ENCODE peak calls at places on chromosomes 1 and 21, in four cellular contexts. X, N, L and Y are unnamed samples.

GRCh38 chr21:20814090-20814489 is 184.1 kb upstream of the NCAM2 start:
- DNase-seq in N (no peak), L (no peak), X (no peak), Y (no peak)

GRCh38 chr1:226309398-226310122 is 596 bp upstream of the LIN9 start:
- DNase-seq in L (peak), X (peak), N (peak), Y (no peak)

GRCh38 chr1:10873189-10873588 is 76.7 kb upstream of the CASZ1 start:
- DNase-seq in X (no peak), L (peak), N (no peak), Y (no peak)

GRCh38 chr1:230105754-230106625 is 39.0 kb downstream of the GALNT2 start:
- DNase-seq in X (peak), L (no peak), N (no peak), Y (peak)

GRCh38 chr1:224407546-224408293 is 26.9 kb downstream of the WDR26 start:
- DNase-seq in N (no peak), X (no peak), L (no peak), Y (no peak)

GRCh38 chr1:179876289-179876715 is 1.3 kb downstream of the TOR1AIP2 start:
- DNase-seq in N (no peak), X (no peak), L (no peak), Y (peak)

GRCh38 chr1:151825204-151825603 is 6.4 kb downstream of the RORC start:
- DNase-seq in L (no peak), N (peak), X (no peak), Y (no peak)

GRCh38 chr21:16713331-16714114 is 799.3 kb upstream of the CXADR start:
- DNase-seq in L (no peak), X (no peak), N (no peak), Y (no peak)

GRCh38 chr1:28470146-28470545 is 35.7 kb upstream of the RCC1 start:
- DNase-seq in L (no peak), N (no peak), X (no peak), Y (no peak)

GRCh38 chr1:113042336-113043143 is 30.5 kb upstream of the LRIG2 start:
- DNase-seq in X (peak), L (peak), N (peak), Y (peak)

GRCh38 chr21:33655591-33656221 is 13.4 kb downstream of the ITSN1 start:
- DNase-seq in X (peak), N (no peak), L (no peak), Y (peak)

GRCh38 chr1:91124290-91124975 is 102.6 kb upstream of the ZNF644 start:
- DNase-seq in L (no peak), N (no peak), X (no peak), Y (no peak)

GRCh38 chr1:10918531-10918930 is 93.9 kb upstream of the TARDBP start:
- DNase-seq in N (no peak), X (peak), L (no peak), Y (no peak)

GRCh38 chr1:116232989-116233514 is 121.9 kb downstream of the MAB21L3 start:
- DNase-seq in N (no peak), X (no peak), L (no peak), Y (no peak)

GRCh38 chr21:33348728-33349127 is 24.0 kb downstream of the IFNAR1 start:
- DNase-seq in X (no peak), L (no peak), N (no peak), Y (no peak)

GRCh38 chr1:43587594-43587993 is 56.9 kb downstream of the PTPRF start:
- DNase-seq in X (peak), L (no peak), N (no peak), Y (no peak)

GRCh38 chr1:63042278-63042677 is 258.3 kb downstream of the ATG4C start:
- DNase-seq in N (no peak), L (no peak), X (no peak), Y (no peak)

GRCh38 chr1:26391450-26391849 is 18.9 kb upstream of the ZNF683 start:
- DNase-seq in N (no peak), L (no peak), X (peak), Y (no peak)

GRCh38 chr1:18773753-18774152 is 85.7 kb downstream of the TAS1R2 start:
- DNase-seq in X (no peak), N (no peak), L (no peak), Y (no peak)

GRCh38 chr1:25707280-25708016 is 90.9 kb downstream of the MAN1C1 start:
- DNase-seq in L (no peak), X (no peak), N (no peak), Y (no peak)

GRCh38 chr1:6507461-6507911 is 16.0 kb upstream of the PLEKHG5 start:
- DNase-seq in L (peak), X (no peak), N (peak), Y (no peak)

GRCh38 chr1:63327417-63328139 is 5.2 kb downstream of the FOXD3 start:
- DNase-seq in X (peak), N (peak), L (peak), Y (peak)

GRCh38 chr1:218676991-218677390 is 331.9 kb downstream of the TGFB2 start:
- DNase-seq in L (no peak), N (no peak), X (no peak), Y (no peak)

GRCh38 chr21:38311091-38311490 is 54.3 kb downstream of the KCNJ15 start:
- DNase-seq in N (no peak), L (no peak), X (no peak), Y (no peak)

GRCh38 chr1:205354259-205354904 is 2.3 kb downstream of the KLHDC8A start:
- DNase-seq in L (no peak), X (peak), N (peak), Y (peak)

GRCh38 chr1:205226868-205227583 is 720 bp upstream of the TMCC2 start:
- DNase-seq in N (no peak), X (peak), L (no peak), Y (peak)

GRCh38 chr1:226798427-226799411 is 59.6 kb upstream of the ITPKB start:
- DNase-seq in X (no peak), L (no peak), N (no peak), Y (no peak)

GRCh38 chr1:224726783-224727182 is 110.7 kb downstream of the CNIH3 start:
- DNase-seq in X (peak), L (no peak), N (no peak), Y (peak)

GRCh38 chr1:45205000-45205909 is 1.1 kb downstream of the ZSWIM5 start:
- DNase-seq in X (peak), L (peak), N (peak), Y (peak)

GRCh38 chr1:234840253-234840652 is 230.3 kb upstream of the IRF2BP2 start:
- DNase-seq in X (no peak), N (no peak), L (no peak), Y (no peak)

GRCh38 chr1:219092206-219092605 is 81.5 kb upstream of the LYPLAL1 start:
- DNase-seq in L (no peak), N (no peak), X (no peak), Y (peak)

GRCh38 chr1:92556350-92556749 is 69.6 kb upstream of the GFI1 start:
- DNase-seq in N (no peak), X (no peak), L (no peak), Y (no peak)